ENCODE peak calls at places on chromosome 19, in six cellular contexts. K, Z, P, Y, Q and H are unnamed samples.

GRCh38 chr19:53161123-53161522 is 2.3 kb upstream of the ZNF347 start:
- DNase-seq in K (no peak), Z (no peak), P (no peak), Y (no peak), Q (no peak), H (peak; percentile 48)

GRCh38 chr19:24033962-24034342 is 53.0 kb upstream of the ZNF254 start:
- DNase-seq in K (peak; percentile 47), Z (no peak), P (peak; percentile 38), Y (peak; percentile 49), Q (peak; percentile 35), H (peak; percentile 68)

GRCh38 chr19:49684251-49684982 is 5.0 kb upstream of the ADM5 start:
- DNase-seq in K (no peak), Z (no peak), P (no peak), Y (no peak), Q (no peak), H (no peak)

GRCh38 chr19:55457683-55458457 is 3.6 kb downstream of the ISOC2 start:
- DNase-seq in K (no peak), Z (no peak), P (no peak), Y (no peak), Q (no peak), H (no peak)

GRCh38 chr19:954672-955494 is 29.0 kb downstream of the ARID3A start:
- DNase-seq in K (no peak), Z (no peak), P (no peak), Y (no peak), Q (no peak), H (peak; percentile 54)

GRCh38 chr19:30367421-30367820 is 4.8 kb upstream of the ZNF536 start:
- DNase-seq in K (no peak), Z (no peak), P (no peak), Y (no peak), Q (no peak), H (no peak)

GRCh38 chr19:51807111-51807701 is 12.2 kb downstream of the FPR3 start:
- DNase-seq in K (no peak), Z (no peak), P (no peak), Y (no peak), Q (no peak), H (no peak)

GRCh38 chr19:47036233-47036651 is 12.2 kb downstream of the TMEM160 start:
- DNase-seq in K (no peak), Z (no peak), P (no peak), Y (no peak), Q (no peak), H (peak; percentile 68)